ENCODE peak calls at places on chromosomes 16 and 17, in eight cellular contexts. G is mucosa of gallbladder; D is SK-N-SH; Q is activated CD8-positive, alpha-beta T cell treated with anti-CD3 and anti-CD28 coated beads, Interleukin-2, amount 10 ng/mL, durations not matched to agents 7 days and 5 days; X is stimulated activated CD4-positive, alpha-beta T cell treated with anti-CD3 and anti-CD28 coated beads, Interleukin-4, amount 100 ng/mL, for 1 hour; W is OCI-LY7; K is GM23338; Z is T follicular helper cell. H is an unnamed sample.

GRCh38 chr17:44546711-44547606 is 10.3 kb upstream of the FZD2 start:
- DNase-seq in G (no peak), D (no peak), Q (no peak), X (no peak), W (no peak), K (no peak), Z (no peak), H (no peak)

GRCh38 chr17:79777166-79777843 is 643 bp upstream of the CBX2 start:
- DNase-seq in G (no peak), D (no peak), Q (peak), X (no peak), W (peak), K (peak), Z (no peak), H (no peak)

GRCh38 chr16:21156767-21157467 is 1.6 kb upstream of the LDAF1 start:
- DNase-seq in G (peak), D (peak), Q (no peak), X (no peak), W (peak), K (peak), Z (no peak), H (peak)

GRCh38 chr16:64983983-64984382 is 137.9 kb downstream of the CDH11 start:
- DNase-seq in G (peak), D (peak), Q (no peak), X (no peak), W (peak), K (peak), Z (no peak), H (peak)

GRCh38 chr17:35051579-35052239 is 11.8 kb downstream of the RFFL start:
- DNase-seq in G (no peak), D (no peak), Q (peak), X (no peak), W (no peak), K (no peak), Z (no peak), H (no peak)

GRCh38 chr17:63369233-63369632 is 76.9 kb downstream of the CYB561 start:
- DNase-seq in G (no peak), D (no peak), Q (no peak), X (no peak), W (no peak), K (no peak), Z (no peak), H (peak)

GRCh38 chr17:67431210-67432015 is 54.3 kb downstream of the PITPNC1 start:
- DNase-seq in G (no peak), D (no peak), Q (no peak), X (no peak), W (no peak), K (no peak), Z (no peak), H (no peak)

GRCh38 chr17:30449480-30449879 is 27.7 kb upstream of the GOSR1 start:
- DNase-seq in G (peak), D (no peak), Q (no peak), X (no peak), W (no peak), K (no peak), Z (no peak), H (peak)

GRCh38 chr16:65574311-65574966 is 452.6 kb upstream of the CDH11 start:
- DNase-seq in G (no peak), D (no peak), Q (no peak), X (no peak), W (no peak), K (no peak), Z (no peak), H (no peak)

GRCh38 chr16:46929378-46930332 is 43.8 kb downstream of the DNAJA2 start:
- DNase-seq in G (peak), D (peak), Q (peak), X (peak), W (peak), K (peak), Z (peak), H (peak)

GRCh38 chr16:48561960-48562393 is 48.0 kb downstream of the N4BP1 start:
- DNase-seq in G (no peak), D (no peak), Q (no peak), X (no peak), W (no peak), K (no peak), Z (no peak), H (no peak)

GRCh38 chr16:69523571-69523970 is 42.2 kb upstream of the NFAT5 start:
- DNase-seq in G (no peak), D (no peak), Q (no peak), X (no peak), W (no peak), K (no peak), Z (no peak), H (peak)

GRCh38 chr16:81821422-81822128 is 42.5 kb downstream of the PLCG2 start:
- DNase-seq in G (no peak), D (no peak), Q (no peak), X (no peak), W (peak), K (peak), Z (no peak), H (no peak)

GRCh38 chr17:29565643-29566472 is 979 bp downstream of the ABHD15 start:
- DNase-seq in G (no peak), D (peak), Q (peak), X (peak), W (peak), K (peak), Z (peak), H (peak)